ENCODE peak calls at places on chromosomes 4 and X, in six cellular contexts. One of them, this sample, is unnamed.

GRCh38 chr4:4746444-4746843 is 113.0 kb upstream of the MSX1 start:
- DNase-seq in tibial artery: no peak
- DNase-seq in pancreas: no peak
- DNase-seq in suprapubic skin: no peak
- DNase-seq in right cardiac atrium: no peak
- DNase-seq in mammary epithelial cell: no peak
- DNase-seq in this sample: no peak

GRCh38 chrX:39677585-39677984 is 420.2 kb downstream of the BCOR start:
- DNase-seq in tibial artery: no peak
- DNase-seq in pancreas: no peak
- DNase-seq in suprapubic skin: no peak
- DNase-seq in right cardiac atrium: no peak
- DNase-seq in mammary epithelial cell: no peak
- DNase-seq in this sample: no peak

GRCh38 chr4:104979083-104979760 is 167.5 kb upstream of the TET2 start:
- DNase-seq in tibial artery: no peak
- DNase-seq in pancreas: no peak
- DNase-seq in suprapubic skin: no peak
- DNase-seq in right cardiac atrium: no peak
- DNase-seq in mammary epithelial cell: peak; percentile 58
- DNase-seq in this sample: no peak

GRCh38 chr4:54937501-54937900 is 187.9 kb downstream of the KDR start:
- DNase-seq in tibial artery: no peak
- DNase-seq in pancreas: no peak
- DNase-seq in suprapubic skin: no peak
- DNase-seq in right cardiac atrium: no peak
- DNase-seq in mammary epithelial cell: no peak
- DNase-seq in this sample: no peak

GRCh38 chr4:168677063-168677462 is 180.2 kb downstream of the PALLD start:
- DNase-seq in tibial artery: no peak
- DNase-seq in pancreas: no peak
- DNase-seq in suprapubic skin: no peak
- DNase-seq in right cardiac atrium: no peak
- DNase-seq in mammary epithelial cell: no peak
- DNase-seq in this sample: no peak

GRCh38 chrX:9988762-9989161 is 21.6 kb downstream of the CLDN34 start:
- DNase-seq in tibial artery: no peak
- DNase-seq in pancreas: no peak
- DNase-seq in suprapubic skin: no peak
- DNase-seq in right cardiac atrium: no peak
- DNase-seq in mammary epithelial cell: no peak
- DNase-seq in this sample: no peak

GRCh38 chr4:145939241-145939640 is 618 bp upstream of the ZNF827 start:
- DNase-seq in tibial artery: no peak
- DNase-seq in pancreas: no peak
- DNase-seq in suprapubic skin: no peak
- DNase-seq in right cardiac atrium: no peak
- DNase-seq in mammary epithelial cell: peak; percentile 22
- DNase-seq in this sample: no peak

GRCh38 chr4:185215261-185215660 is 5.9 kb downstream of the SNX25 start:
- DNase-seq in tibial artery: no peak
- DNase-seq in pancreas: no peak
- DNase-seq in suprapubic skin: no peak
- DNase-seq in right cardiac atrium: no peak
- DNase-seq in mammary epithelial cell: no peak
- DNase-seq in this sample: no peak

GRCh38 chr4:158282252-158282651 is 72.0 kb downstream of the TMEM144 start:
- DNase-seq in tibial artery: no peak
- DNase-seq in pancreas: no peak
- DNase-seq in suprapubic skin: no peak
- DNase-seq in right cardiac atrium: no peak
- DNase-seq in mammary epithelial cell: peak; percentile 14
- DNase-seq in this sample: no peak

GRCh38 chr4:17664755-17665154 is 50.3 kb downstream of the MED28 start:
- DNase-seq in tibial artery: no peak
- DNase-seq in pancreas: no peak
- DNase-seq in suprapubic skin: no peak
- DNase-seq in right cardiac atrium: no peak
- DNase-seq in mammary epithelial cell: no peak
- DNase-seq in this sample: peak; percentile 28

GRCh38 chrX:70421618-70422017 is 1.5 kb upstream of the GDPD2 start:
- DNase-seq in tibial artery: no peak
- DNase-seq in pancreas: no peak
- DNase-seq in suprapubic skin: no peak
- DNase-seq in right cardiac atrium: no peak
- DNase-seq in mammary epithelial cell: no peak
- DNase-seq in this sample: no peak

GRCh38 chrX:136608295-136608933 is 39.5 kb upstream of the CD40LG start:
- DNase-seq in tibial artery: peak; percentile 24
- DNase-seq in pancreas: peak; percentile 20
- DNase-seq in suprapubic skin: no peak
- DNase-seq in right cardiac atrium: peak; percentile 48
- DNase-seq in mammary epithelial cell: peak; percentile 20
- DNase-seq in this sample: no peak

GRCh38 chr4:124262211-124263179 is 450.0 kb downstream of the ANKRD50 start:
- DNase-seq in tibial artery: peak; percentile 60
- DNase-seq in pancreas: no peak
- DNase-seq in suprapubic skin: peak; percentile 67
- DNase-seq in right cardiac atrium: no peak
- DNase-seq in mammary epithelial cell: peak; percentile 64
- DNase-seq in this sample: no peak

GRCh38 chr4:75718529-75718928 is 5.8 kb upstream of the USO1 start:
- DNase-seq in tibial artery: no peak
- DNase-seq in pancreas: no peak
- DNase-seq in suprapubic skin: no peak
- DNase-seq in right cardiac atrium: no peak
- DNase-seq in mammary epithelial cell: peak; percentile 55
- DNase-seq in this sample: no peak

GRCh38 chrX:46198858-46199257 is 346.4 kb downstream of the ZNF674 start:
- DNase-seq in tibial artery: no peak
- DNase-seq in pancreas: no peak
- DNase-seq in suprapubic skin: no peak
- DNase-seq in right cardiac atrium: no peak
- DNase-seq in mammary epithelial cell: no peak
- DNase-seq in this sample: no peak

GRCh38 chr4:116183241-116183640 is 902.1 kb downstream of the TRAM1L1 start:
- DNase-seq in tibial artery: no peak
- DNase-seq in pancreas: no peak
- DNase-seq in suprapubic skin: no peak
- DNase-seq in right cardiac atrium: no peak
- DNase-seq in mammary epithelial cell: no peak
- DNase-seq in this sample: no peak

GRCh38 chrX:30570505-30570904 is 7.1 kb downstream of the TASL start:
- DNase-seq in tibial artery: no peak
- DNase-seq in pancreas: no peak
- DNase-seq in suprapubic skin: no peak
- DNase-seq in right cardiac atrium: no peak
- DNase-seq in mammary epithelial cell: no peak
- DNase-seq in this sample: no peak

GRCh38 chr4:101280866-101281600 is 66.3 kb downstream of the PPP3CA start:
- DNase-seq in tibial artery: no peak
- DNase-seq in pancreas: no peak
- DNase-seq in suprapubic skin: no peak
- DNase-seq in right cardiac atrium: no peak
- DNase-seq in mammary epithelial cell: no peak
- DNase-seq in this sample: no peak
- H3K4me3 ChIP-seq in tibial artery: no peak overlapping the region
- H3K4me3 ChIP-seq in pancreas: no peak overlapping the region
- H3K4me3 ChIP-seq in suprapubic skin: no peak overlapping the region
- H3K4me3 ChIP-seq in right cardiac atrium: no peak overlapping the region
- H3K4me3 ChIP-seq in mammary epithelial cell: no peak overlapping the region
- H3K4me3 ChIP-seq in this sample: no peak overlapping the region

GRCh38 chr4:181776655-181777054 is 466.5 kb upstream of the TENM3 start:
- DNase-seq in tibial artery: no peak
- DNase-seq in pancreas: no peak
- DNase-seq in suprapubic skin: no peak
- DNase-seq in right cardiac atrium: no peak
- DNase-seq in mammary epithelial cell: no peak
- DNase-seq in this sample: no peak

GRCh38 chr4:181775298-181775697 is 467.9 kb upstream of the TENM3 start:
- DNase-seq in tibial artery: no peak
- DNase-seq in pancreas: no peak
- DNase-seq in suprapubic skin: no peak
- DNase-seq in right cardiac atrium: no peak
- DNase-seq in mammary epithelial cell: no peak
- DNase-seq in this sample: no peak

GRCh38 chr4:181766061-181766460 is 477.1 kb upstream of the TENM3 start:
- DNase-seq in tibial artery: no peak
- DNase-seq in pancreas: no peak
- DNase-seq in suprapubic skin: no peak
- DNase-seq in right cardiac atrium: no peak
- DNase-seq in mammary epithelial cell: no peak
- DNase-seq in this sample: no peak

DNA sequence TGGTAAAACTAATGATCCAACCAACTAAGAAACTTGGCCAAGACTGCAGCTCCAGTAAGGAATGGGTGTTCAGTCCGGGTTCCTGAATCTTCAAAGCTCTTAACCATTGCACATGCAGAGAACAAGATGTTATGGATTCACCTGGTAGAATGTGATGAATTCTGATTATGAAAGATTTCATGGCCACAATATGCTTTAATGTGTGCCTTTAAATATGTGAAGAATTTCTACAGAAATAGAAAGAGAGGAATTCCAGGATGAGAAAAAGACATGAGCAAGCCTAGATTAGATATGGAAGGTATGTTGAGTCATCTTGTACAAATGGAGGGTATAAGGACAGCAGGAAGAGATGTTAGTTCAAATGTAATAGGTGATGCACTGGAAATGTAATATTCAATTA is 472.2 kb upstream of the TENM3 start:
- DNase-seq in tibial artery: no peak
- DNase-seq in pancreas: no peak
- DNase-seq in suprapubic skin: no peak
- DNase-seq in right cardiac atrium: no peak
- DNase-seq in mammary epithelial cell: peak; percentile 4
- DNase-seq in this sample: no peak
- H3K27ac ChIP-seq in tibial artery: no peak overlapping the region
- H3K27ac ChIP-seq in pancreas: no peak overlapping the region
- H3K27ac ChIP-seq in suprapubic skin: no peak overlapping the region
- H3K27ac ChIP-seq in right cardiac atrium: no peak overlapping the region
- H3K27ac ChIP-seq in mammary epithelial cell: no peak overlapping the region
- H3K27ac ChIP-seq in this sample: no peak overlapping the region

GRCh38 chrX:37684426-37684825 is 1.2 kb upstream of the XK start:
- DNase-seq in tibial artery: no peak
- DNase-seq in pancreas: no peak
- DNase-seq in suprapubic skin: no peak
- DNase-seq in right cardiac atrium: no peak
- DNase-seq in mammary epithelial cell: no peak
- DNase-seq in this sample: no peak
- H3K4me3 ChIP-seq in tibial artery: no peak overlapping the region
- H3K4me3 ChIP-seq in pancreas: no peak overlapping the region
- H3K4me3 ChIP-seq in suprapubic skin: no peak overlapping the region
- H3K4me3 ChIP-seq in right cardiac atrium: no peak overlapping the region
- H3K4me3 ChIP-seq in mammary epithelial cell: no peak overlapping the region
- H3K4me3 ChIP-seq in this sample: no peak overlapping the region

GRCh38 chr4:44736900-44737299 is 10.5 kb upstream of the GNPDA2 start:
- DNase-seq in tibial artery: no peak
- DNase-seq in pancreas: no peak
- DNase-seq in suprapubic skin: no peak
- DNase-seq in right cardiac atrium: no peak
- DNase-seq in mammary epithelial cell: no peak
- DNase-seq in this sample: no peak
- H3K27ac ChIP-seq in tibial artery: no peak overlapping the region
- H3K27ac ChIP-seq in pancreas: no peak overlapping the region
- H3K27ac ChIP-seq in suprapubic skin: no peak overlapping the region
- H3K27ac ChIP-seq in right cardiac atrium: no peak overlapping the region
- H3K27ac ChIP-seq in mammary epithelial cell: no peak overlapping the region
- H3K27ac ChIP-seq in this sample: no peak overlapping the region

DNA sequence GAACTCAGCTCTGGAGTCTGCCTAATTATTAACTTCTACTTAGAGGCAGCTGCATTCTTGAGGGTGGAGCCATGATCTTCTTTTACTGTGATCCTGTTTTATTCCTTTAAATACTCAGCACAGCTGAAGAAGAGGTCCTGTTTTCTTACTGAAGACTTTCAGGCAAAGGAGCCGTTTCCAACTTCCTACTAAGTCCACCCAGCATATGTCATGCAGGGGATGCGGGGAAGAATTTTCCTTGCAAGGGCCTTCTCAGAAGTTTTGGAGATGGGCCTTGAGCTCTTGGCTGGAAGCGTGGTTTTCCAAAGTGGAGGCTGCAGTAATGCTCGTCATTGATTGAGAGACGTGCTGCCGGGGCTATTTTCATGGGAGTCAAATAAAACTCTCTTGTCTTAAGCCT is 27.8 kb downstream of the FGF2 start:
- DNase-seq in tibial artery: no peak
- DNase-seq in pancreas: no peak
- DNase-seq in suprapubic skin: no peak
- DNase-seq in right cardiac atrium: peak; percentile 37
- DNase-seq in mammary epithelial cell: no peak
- DNase-seq in this sample: no peak
- H3K4me3 ChIP-seq in tibial artery: peak overlapping the region; percentile 35
- H3K4me3 ChIP-seq in pancreas: no peak overlapping the region
- H3K4me3 ChIP-seq in suprapubic skin: peak overlapping the region; percentile 21
- H3K4me3 ChIP-seq in right cardiac atrium: peak overlapping the region; percentile 34
- H3K4me3 ChIP-seq in mammary epithelial cell: peak overlapping the region; percentile 4
- H3K4me3 ChIP-seq in this sample: peak overlapping the region; percentile 58

GRCh38 chr4:103010827-103011226 is 8.7 kb downstream of the SLC9B1 start:
- DNase-seq in tibial artery: no peak
- DNase-seq in pancreas: no peak
- DNase-seq in suprapubic skin: no peak
- DNase-seq in right cardiac atrium: no peak
- DNase-seq in mammary epithelial cell: no peak
- DNase-seq in this sample: no peak

GRCh38 chr4:103012085-103012484 is 7.4 kb downstream of the SLC9B1 start:
- DNase-seq in tibial artery: no peak
- DNase-seq in pancreas: no peak
- DNase-seq in suprapubic skin: no peak
- DNase-seq in right cardiac atrium: no peak
- DNase-seq in mammary epithelial cell: peak; percentile 27
- DNase-seq in this sample: no peak

GRCh38 chr4:103011378-103012025 is 8.0 kb downstream of the SLC9B1 start:
- DNase-seq in tibial artery: no peak
- DNase-seq in pancreas: peak; percentile 80
- DNase-seq in suprapubic skin: no peak
- DNase-seq in right cardiac atrium: peak; percentile 36
- DNase-seq in mammary epithelial cell: peak; percentile 65
- DNase-seq in this sample: no peak

GRCh38 chr4:103008875-103009729 is 10.4 kb downstream of the SLC9B1 start:
- DNase-seq in tibial artery: no peak
- DNase-seq in pancreas: no peak
- DNase-seq in suprapubic skin: no peak
- DNase-seq in right cardiac atrium: no peak
- DNase-seq in mammary epithelial cell: peak; percentile 56
- DNase-seq in this sample: no peak

GRCh38 chr4:103012594-103012993 is 6.9 kb downstream of the SLC9B1 start:
- DNase-seq in tibial artery: no peak
- DNase-seq in pancreas: no peak
- DNase-seq in suprapubic skin: no peak
- DNase-seq in right cardiac atrium: no peak
- DNase-seq in mammary epithelial cell: no peak
- DNase-seq in this sample: no peak
- H3K27ac ChIP-seq in tibial artery: peak overlapping the region; percentile 58
- H3K27ac ChIP-seq in pancreas: peak overlapping the region; percentile 77
- H3K27ac ChIP-seq in suprapubic skin: peak overlapping the region; percentile 15
- H3K27ac ChIP-seq in right cardiac atrium: no peak overlapping the region
- H3K27ac ChIP-seq in mammary epithelial cell: no peak overlapping the region
- H3K27ac ChIP-seq in this sample: peak overlapping the region; percentile 67

This sample was measured in coronary artery.